ENCODE peak calls at places on chromosome 16, in seven cellular contexts. B, M, C, Z, H, V and W are unnamed samples.

GRCh38 chr16:65125871-65126270 is 4.0 kb upstream of the CDH11 start:
- DNase-seq in H (no peak), Z (no peak), C (peak; percentile 77), V (no peak), M (no peak), B (no peak), W (no peak)

GRCh38 chr16:53737563-53737962 is 33.6 kb downstream of the FTO start:
- DNase-seq in C (no peak), B (no peak), V (no peak), Z (no peak), H (no peak), M (no peak), W (no peak)

GRCh38 chr16:89560413-89561194 is at the start of gene RPL13:
- DNase-seq in Z (peak; percentile 96), B (peak; percentile 94), C (peak; percentile 97), M (peak; percentile 89), H (peak; percentile 94), V (peak; percentile 89), W (peak; percentile 97)

GRCh38 chr16:2296662-2297505 is 29.0 kb upstream of the RNPS1 start:
- DNase-seq in C (peak; percentile 40), M (no peak), H (no peak), B (no peak), V (no peak), Z (peak; percentile 66), W (peak; percentile 61)

GRCh38 chr16:82748026-82748425 is 121.3 kb downstream of the CDH13 start:
- DNase-seq in B (peak; percentile 51), M (no peak), C (peak; percentile 91), Z (no peak), V (peak; percentile 84), H (no peak), W (peak; percentile 46)

GRCh38 chr16:58882292-58882691 is 148.2 kb upstream of the GOT2 start:
- DNase-seq in C (no peak), Z (no peak), M (no peak), V (no peak), B (no peak), H (no peak), W (no peak)

GRCh38 chr16:23570992-23571632 is 13.6 kb downstream of the UBFD1 start:
- DNase-seq in Z (no peak), B (no peak), V (no peak), M (no peak), C (no peak), H (no peak), W (peak; percentile 18)

GRCh38 chr16:15952265-15952711 is 2.9 kb downstream of the ABCC1 start:
- DNase-seq in M (no peak), H (no peak), V (peak; percentile 43), B (no peak), C (no peak), Z (no peak), W (no peak)

GRCh38 chr16:77660311-77660710 is 62.0 kb upstream of the NUDT7 start:
- DNase-seq in Z (no peak), V (peak; percentile 41), C (peak; percentile 61), H (no peak), B (no peak), M (no peak), W (no peak)

GRCh38 chr16:47136101-47136820 is 7.5 kb downstream of the NETO2 start:
- DNase-seq in V (peak; percentile 76), B (no peak), H (no peak), M (no peak), C (peak; percentile 54), Z (no peak), W (no peak)

GRCh38 chr16:12119562-12119961 is 143.0 kb downstream of the SNX29 start:
- DNase-seq in V (peak; percentile 6), Z (no peak), B (peak; percentile 27), H (no peak), C (no peak), M (no peak), W (no peak)

GRCh38 chr16:2076072-2076865 is 28.5 kb downstream of the TSC2 start:
- DNase-seq in M (no peak), H (no peak), B (no peak), Z (no peak), C (no peak), V (no peak), W (no peak)

GRCh38 chr16:12321363-12321762 is 344.8 kb downstream of the SNX29 start:
- DNase-seq in C (no peak), Z (no peak), M (no peak), H (no peak), B (no peak), V (no peak), W (no peak)

GRCh38 chr16:12157510-12158093 is 181.1 kb downstream of the SNX29 start:
- DNase-seq in B (no peak), H (no peak), M (no peak), Z (no peak), C (peak; percentile 40), V (peak; percentile 54), W (no peak)

GRCh38 chr16:11683140-11683539 is 14.9 kb downstream of the SNN start:
- DNase-seq in B (no peak), V (no peak), M (no peak), Z (no peak), C (no peak), H (no peak), W (no peak)

GRCh38 chr16:49097964-49098363 is 183.7 kb downstream of the CBLN1 start:
- DNase-seq in C (no peak), M (no peak), B (no peak), H (no peak), Z (no peak), V (no peak), W (no peak)

GRCh38 chr16:83915081-83915480 is 16.2 kb downstream of the MLYCD start:
- DNase-seq in B (no peak), M (no peak), Z (no peak), V (no peak), H (no peak), C (no peak), W (no peak)

GRCh38 chr16:48014349-48015135 is 141.3 kb downstream of the ABCC12 start:
- DNase-seq in M (no peak), B (no peak), Z (no peak), C (no peak), V (peak; percentile 86), H (no peak), W (no peak)

GRCh38 chr16:24991349-24991748 is 23.8 kb downstream of the ARHGAP17 start:
- DNase-seq in C (no peak), H (no peak), Z (no peak), M (no peak), V (no peak), B (no peak), W (no peak)

GRCh38 chr16:80347900-80348299 is 192.9 kb upstream of the DYNLRB2 start:
- DNase-seq in V (peak; percentile 10), C (no peak), B (peak; percentile 65), H (peak; percentile 51), Z (no peak), M (peak; percentile 37), W (peak; percentile 23)

GRCh38 chr16:57669476-57670162 is 1.5 kb downstream of the ADGRG3 start:
- DNase-seq in V (no peak), H (no peak), Z (no peak), B (no peak), C (no peak), M (no peak), W (no peak)

GRCh38 chr16:2966803-2967184 is 2.4 kb upstream of the PAQR4 start:
- DNase-seq in Z (no peak), H (no peak), B (no peak), M (no peak), C (peak; percentile 16), V (no peak), W (peak; percentile 41)

GRCh38 chr16:3188925-3189825 is 1.2 kb downstream of the OR1F1 start:
- DNase-seq in B (no peak), H (no peak), M (no peak), Z (peak; percentile 79), V (peak; percentile 55), C (peak; percentile 54), W (no peak)

GRCh38 chr16:11604783-11605563 is 18.3 kb upstream of the LITAF start:
- DNase-seq in Z (no peak), V (no peak), M (no peak), C (peak; percentile 94), H (peak; percentile 73), B (peak; percentile 64), W (peak; percentile 24)

GRCh38 chr16:77137045-77137444 is 53.9 kb upstream of the MON1B start:
- DNase-seq in M (no peak), V (no peak), B (no peak), H (no peak), C (no peak), Z (no peak), W (no peak)

GRCh38 chr16:72409428-72409827 is 237.5 kb upstream of the PMFBP1 start:
- DNase-seq in M (no peak), C (no peak), B (no peak), V (no peak), Z (no peak), H (no peak), W (no peak)
- H3K4me1 ChIP-seq in M (no peaks in the 10 kb centered on the region), C (no peaks in the 10 kb centered on the region), B (no peaks in the 10 kb centered on the region), V (no peaks in the 10 kb centered on the region), Z (no peaks in the 10 kb centered on the region), H (no peaks in the 10 kb centered on the region), W (no peaks in the 10 kb centered on the region)

GRCh38 chr16:4618645-4619418 is 4.1 kb upstream of the UBALD1 start:
- DNase-seq in V (no peak), H (no peak), M (no peak), C (no peak), Z (no peak), B (no peak), W (no peak)
- H3K27me3 ChIP-seq in V (no peaks in the 10 kb centered on the region), H (no peaks in the 10 kb centered on the region), M (no peaks in the 10 kb centered on the region), C (no peaks in the 10 kb centered on the region), Z (no peaks in the 10 kb centered on the region), B (no peaks in the 10 kb centered on the region), W (no peaks in the 10 kb centered on the region)

GRCh38 chr16:27406729-27407128 is 4.8 kb downstream of the IL21R start:
- DNase-seq in H (no peak), Z (no peak), V (no peak), C (no peak), B (no peak), M (no peak), W (no peak)
- H3K4me1 ChIP-seq in H (no peaks in the 10 kb centered on the region), Z (no peaks in the 10 kb centered on the region), V (peaks cover 18% of the 10 kb centered on the region), C (no peaks in the 10 kb centered on the region), B (peaks cover 14% of the 10 kb centered on the region), M (no peaks in the 10 kb centered on the region), W (no peaks in the 10 kb centered on the region)

GRCh38 chr16:1038932-1039331 is 33.6 kb upstream of the SSTR5 start:
- DNase-seq in H (no peak), B (no peak), M (no peak), V (no peak), Z (no peak), C (no peak), W (no peak)

GRCh38 chr16:1037934-1038257 is 34.7 kb upstream of the SSTR5 start:
- DNase-seq in V (no peak), C (no peak), Z (no peak), H (no peak), M (no peak), B (no peak), W (no peak)

GRCh38 chr16:1040346-1040745 is 32.2 kb upstream of the SSTR5 start:
- DNase-seq in B (no peak), M (no peak), H (no peak), V (no peak), C (no peak), Z (no peak), W (no peak)

GRCh38 chr16:1042076-1042744 is 30.3 kb upstream of the SSTR5 start:
- DNase-seq in B (no peak), H (no peak), M (no peak), Z (no peak), C (no peak), V (no peak), W (no peak)

DNA sequence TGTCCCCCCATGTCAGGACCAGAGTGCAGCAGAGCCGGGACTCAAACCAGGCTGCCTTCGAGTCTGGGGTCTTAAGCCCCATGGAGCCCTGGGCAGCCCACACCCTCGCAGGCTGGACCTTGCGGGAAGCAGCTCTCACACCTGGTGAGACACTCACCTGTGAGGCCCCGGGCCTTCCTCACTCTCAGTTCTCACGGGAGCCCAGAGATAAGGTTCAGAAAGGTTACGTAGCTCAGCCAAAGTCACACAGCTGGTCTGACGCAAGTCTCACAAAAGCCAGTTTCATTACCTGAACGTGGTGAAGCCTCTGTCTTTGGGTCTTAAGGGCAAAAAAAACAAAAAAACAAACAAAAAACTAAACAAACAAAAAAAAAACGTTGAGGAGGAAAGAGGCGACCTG is 32.8 kb upstream of the SSTR5 start:
- DNase-seq in M (no peak), Z (no peak), H (no peak), C (no peak), B (no peak), V (no peak), W (no peak)
- H3K27me3 ChIP-seq in M (no peaks in the 10 kb centered on the region), Z (peaks cover 8% of the 10 kb centered on the region), H (peaks cover 16% of the 10 kb centered on the region), C (no peaks in the 10 kb centered on the region), B (peaks cover 88% of the 10 kb centered on the region), V (peaks cover 17% of the 10 kb centered on the region), W (no peaks in the 10 kb centered on the region)